ENCODE peak calls at places on chromosomes 7 and 10, in ten cellular contexts. T, Q, Y, E, Z, S, L, O, X and K are unnamed samples.

GRCh38 chr7:7517661-7518236 is 17.9 kb downstream of the COL28A1 start:
- DNase-seq in T (no peak), Q (no peak), Y (no peak), E (no peak), Z (no peak), S (no peak), L (no peak), O (no peak), X (no peak), K (no peak)

GRCh38 chr10:131891196-131891928 is 9.4 kb upstream of the PPP2R2D start:
- DNase-seq in T (no peak), Q (no peak), Y (peak), E (no peak), Z (no peak), S (no peak), L (peak), O (no peak), X (no peak), K (no peak)

GRCh38 chr10:4214912-4215311 is 429.9 kb upstream of the KLF6 start:
- DNase-seq in T (no peak), Q (no peak), Y (peak), E (no peak), Z (no peak), S (no peak), L (no peak), O (no peak), X (no peak), K (no peak)

GRCh38 chr7:84248267-84248666 is 53.7 kb upstream of the SEMA3A start:
- DNase-seq in T (no peak), Q (no peak), Y (no peak), E (no peak), Z (no peak), S (no peak), L (no peak), O (no peak), X (no peak), K (no peak)

GRCh38 chr7:139620676-139621344 is 97.3 kb downstream of the CLEC2L start:
- DNase-seq in T (no peak), Q (peak), Y (peak), E (peak), Z (no peak), S (peak), L (peak), O (no peak), X (peak), K (no peak)

GRCh38 chr10:132112611-132113010 is 46.9 kb downstream of the JAKMIP3 start:
- DNase-seq in T (no peak), Q (peak), Y (no peak), E (no peak), Z (no peak), S (no peak), L (no peak), O (no peak), X (peak), K (peak)

GRCh38 chr7:12456506-12456905 is 52.8 kb upstream of the VWDE start:
- DNase-seq in T (no peak), Q (no peak), Y (no peak), E (no peak), Z (no peak), S (peak), L (no peak), O (no peak), X (no peak), K (no peak)

GRCh38 chr10:46516660-46517416 is 39.6 kb downstream of the GPRIN2 start:
- DNase-seq in T (no peak), Q (peak), Y (peak), E (peak), Z (no peak), S (peak), L (no peak), O (no peak), X (no peak), K (peak)

GRCh38 chr7:34217972-34218371 is 312.6 kb downstream of the BMPER start:
- DNase-seq in T (no peak), Q (no peak), Y (no peak), E (no peak), Z (no peak), S (no peak), L (no peak), O (no peak), X (no peak), K (no peak)

GRCh38 chr10:52020702-52021101 is 293.4 kb upstream of the DKK1 start:
- DNase-seq in T (no peak), Q (no peak), Y (no peak), E (no peak), Z (no peak), S (no peak), L (no peak), O (no peak), X (no peak), K (no peak)

GRCh38 chr10:118045842-118046490 is 775 bp downstream of the RAB11FIP2 start:
- DNase-seq in T (peak), Q (peak), Y (peak), E (peak), Z (no peak), S (peak), L (peak), O (no peak), X (peak), K (peak)

GRCh38 chr7:33185786-33186185 is 56.4 kb downstream of the BBS9 start:
- DNase-seq in T (no peak), Q (no peak), Y (peak), E (no peak), Z (no peak), S (peak), L (peak), O (no peak), X (no peak), K (no peak)

GRCh38 chr10:35641430-35642015 is 573 bp downstream of the FZD8 start:
- DNase-seq in T (no peak), Q (peak), Y (peak), E (no peak), Z (no peak), S (no peak), L (peak), O (no peak), X (no peak), K (no peak)

GRCh38 chr7:83850037-83850619 is 201.2 kb upstream of the SEMA3E start:
- DNase-seq in T (no peak), Q (no peak), Y (peak), E (no peak), Z (no peak), S (no peak), L (no peak), O (no peak), X (no peak), K (no peak)

GRCh38 chr10:72086466-72087391 is 1.6 kb downstream of the SPOCK2 start:
- DNase-seq in T (no peak), Q (no peak), Y (peak), E (peak), Z (no peak), S (no peak), L (no peak), O (peak), X (no peak), K (peak)

GRCh38 chr10:79308969-79309665 is 38.2 kb upstream of the PPIF start:
- DNase-seq in T (no peak), Q (no peak), Y (no peak), E (peak), Z (no peak), S (no peak), L (no peak), O (no peak), X (no peak), K (peak)

GRCh38 chr7:83201355-83201754 is 38.7 kb upstream of the PCLO start:
- DNase-seq in T (no peak), Q (no peak), Y (no peak), E (no peak), Z (no peak), S (no peak), L (no peak), O (no peak), X (no peak), K (no peak)

DNA sequence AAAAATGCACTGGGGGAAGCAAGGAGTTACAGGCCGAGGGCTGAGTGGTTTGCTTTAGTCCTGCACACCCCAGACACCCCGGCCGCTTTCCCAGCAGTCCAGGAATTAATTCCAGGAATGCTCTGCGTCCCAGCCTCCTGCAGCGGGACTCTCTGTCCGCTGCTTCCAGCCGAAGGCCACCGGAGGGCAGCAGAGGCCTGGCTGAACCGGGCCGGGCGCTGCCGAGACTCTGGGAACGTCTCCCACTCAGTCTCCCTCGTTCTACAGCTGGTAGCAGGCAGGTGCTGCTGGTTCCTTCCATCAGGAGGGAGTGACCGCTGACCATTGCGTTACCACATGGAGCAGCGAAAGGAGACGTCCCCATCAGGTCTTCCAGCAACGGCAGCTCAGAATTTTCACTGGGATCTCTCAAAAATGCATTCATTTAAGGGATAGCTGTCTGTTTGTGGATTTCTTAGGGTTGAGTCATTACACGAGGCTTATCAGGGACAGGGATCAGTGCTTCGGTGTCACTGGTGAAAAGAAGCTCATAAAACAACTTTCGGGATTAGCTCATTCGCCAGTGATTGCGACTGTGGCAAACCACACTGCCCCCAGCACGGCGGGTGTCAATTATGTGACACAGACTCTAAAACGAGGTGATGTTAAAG is 24.9 kb upstream of the PITRM1 start:
- DNase-seq in T (peak), Q (peak), Y (peak), E (peak), Z (peak), S (peak), L (peak), O (peak), X (peak), K (peak)
- H3K27ac ChIP-seq in T (no peak), Q (no peak), Y (peak), E (no peak), Z (no peak), S (peak), L (no peak), O (no peak), X (no peak), K (no peak)

DNA sequence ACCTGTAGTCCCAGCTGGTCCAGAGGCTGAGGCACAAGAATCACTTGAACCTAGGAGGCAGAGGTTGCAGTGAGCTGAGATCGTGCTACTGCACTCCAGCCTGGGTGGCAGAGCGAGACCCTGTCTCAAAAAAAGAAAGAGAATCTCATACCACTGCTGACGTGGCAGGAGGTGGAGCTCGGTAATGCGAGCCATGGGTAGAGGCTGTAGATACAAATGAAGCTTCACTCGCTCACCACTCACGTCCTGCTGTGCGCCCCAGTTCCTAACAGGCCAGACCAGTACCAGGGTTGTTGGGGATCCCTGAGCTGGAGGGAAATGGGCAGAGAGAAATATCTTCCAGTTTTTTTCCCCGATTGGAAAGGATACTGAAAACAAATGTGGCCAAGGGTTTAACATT is 44.3 kb downstream of the PROSER2 start:
- DNase-seq in T (no peak), Q (no peak), Y (no peak), E (no peak), Z (no peak), S (no peak), L (no peak), O (no peak), X (no peak), K (no peak)
- H3K27ac ChIP-seq in T (no peak), Q (no peak), Y (no peak), E (no peak), Z (no peak), S (no peak), L (no peak), O (no peak), X (no peak), K (no peak)

DNA sequence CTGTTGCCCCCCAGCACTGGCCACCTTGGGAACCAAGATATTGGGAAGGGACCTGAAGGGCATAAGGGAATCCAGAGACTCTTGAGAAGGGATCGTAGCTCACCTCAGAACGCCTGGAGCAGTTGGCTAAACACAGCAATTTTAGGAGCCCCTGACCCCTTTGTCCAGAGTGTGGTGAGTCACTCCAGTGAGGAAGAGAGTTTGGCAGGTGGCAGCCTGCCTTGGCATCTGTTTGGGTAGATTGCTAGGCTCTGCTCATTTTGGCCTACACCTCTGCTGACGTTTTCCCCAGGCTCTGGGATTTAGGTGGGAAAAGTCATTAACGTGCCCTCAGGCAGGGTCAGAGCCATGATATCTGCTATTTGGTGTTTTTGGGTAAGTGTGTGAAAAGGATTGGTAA is 100.6 kb downstream of the GRB10 start:
- DNase-seq in T (no peak), Q (no peak), Y (no peak), E (no peak), Z (no peak), S (peak), L (no peak), O (no peak), X (no peak), K (no peak)
- H3K27ac ChIP-seq in T (no peak), Q (no peak), Y (no peak), E (peak), Z (no peak), S (no peak), L (no peak), O (no peak), X (no peak), K (no peak)

GRCh38 chr10:32065871-32066270 is 9.6 kb upstream of the KIF5B start:
- DNase-seq in T (no peak), Q (no peak), Y (peak), E (no peak), Z (no peak), S (peak), L (no peak), O (no peak), X (no peak), K (no peak)
- H3K27ac ChIP-seq in T (no peak), Q (no peak), Y (no peak), E (no peak), Z (no peak), S (no peak), L (no peak), O (no peak), X (no peak), K (no peak)

DNA sequence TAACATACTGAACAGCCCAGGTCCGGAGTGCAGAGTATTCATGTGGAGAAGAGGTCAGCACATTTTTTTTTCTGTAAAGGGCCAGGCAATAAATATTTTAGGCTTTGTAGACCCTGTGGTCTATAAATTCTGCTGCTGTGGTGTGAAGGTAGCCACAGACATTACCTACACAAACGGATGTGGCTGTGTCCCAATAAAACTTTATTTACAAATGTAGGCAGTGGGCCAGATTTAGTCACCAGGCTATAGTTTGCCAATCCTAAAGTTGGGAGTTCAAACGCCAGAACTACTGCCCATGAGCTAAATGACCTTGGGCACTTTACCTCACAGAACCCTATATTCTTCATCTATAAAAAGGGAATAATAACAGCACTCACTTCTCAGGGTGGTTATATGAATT is 13.4 kb downstream of the FAM53B start:
- DNase-seq in T (no peak), Q (no peak), Y (no peak), E (no peak), Z (no peak), S (peak), L (no peak), O (no peak), X (no peak), K (no peak)
- H3K27ac ChIP-seq in T (no peak), Q (no peak), Y (no peak), E (peak), Z (no peak), S (no peak), L (no peak), O (no peak), X (peak), K (no peak)

DNA sequence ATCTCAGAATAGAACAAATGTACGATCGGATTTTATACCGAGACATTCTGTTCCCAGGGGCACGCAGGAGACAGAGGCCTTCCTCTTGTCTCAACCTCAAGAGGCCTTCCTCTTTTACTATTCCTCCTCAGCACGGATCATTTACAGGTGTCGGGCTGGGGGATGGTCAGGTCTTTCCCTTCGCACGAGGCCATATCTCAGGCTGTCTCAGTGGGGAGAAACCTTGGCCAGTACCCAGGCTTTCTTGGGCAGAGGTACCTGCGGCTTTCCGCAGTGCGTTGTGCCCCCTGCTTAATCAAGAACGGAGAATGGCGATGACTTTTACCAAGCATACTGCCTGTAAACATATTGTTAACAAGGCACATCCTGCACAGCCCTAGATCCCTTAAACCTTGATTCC is 44.2 kb downstream of the FANK1 start:
- DNase-seq in T (no peak), Q (no peak), Y (no peak), E (no peak), Z (peak), S (no peak), L (no peak), O (no peak), X (no peak), K (no peak)
- H3K27ac ChIP-seq in T (no peak), Q (no peak), Y (no peak), E (no peak), Z (peak), S (no peak), L (no peak), O (no peak), X (no peak), K (no peak)

GRCh38 chr7:73746378-73746777 is 7.8 kb upstream of the ABHD11 start:
- DNase-seq in T (no peak), Q (peak), Y (no peak), E (no peak), Z (peak), S (no peak), L (no peak), O (no peak), X (no peak), K (no peak)
- H3K27ac ChIP-seq in T (no peak), Q (no peak), Y (no peak), E (no peak), Z (peak), S (no peak), L (no peak), O (no peak), X (no peak), K (no peak)